ENCODE peak calls at places on chromosomes 1 and 21, in six cellular contexts. P, D, H, Q, B and T are unnamed samples.

GRCh38 chr1:219279017-219279770 is 105.5 kb downstream of the LYPLAL1 start:
- DNase-seq in Q (no peak), D (peak), B (peak), P (no peak), H (peak), T (no peak)

GRCh38 chr21:38434913-38435533 is 63.3 kb downstream of the ERG start:
- DNase-seq in P (no peak), B (no peak), H (peak), D (peak), Q (no peak), T (no peak)

GRCh38 chr1:97252076-97252475 is 530.5 kb downstream of the PTBP2 start:
- DNase-seq in D (peak), P (no peak), B (no peak), Q (no peak), H (no peak), T (no peak)

GRCh38 chr1:60970081-60970509 is 112.3 kb upstream of the NFIA start:
- DNase-seq in P (no peak), H (no peak), D (peak), Q (peak), B (no peak), T (peak)

GRCh38 chr1:233244183-233244582 is 51.3 kb downstream of the PCNX2 start:
- DNase-seq in D (peak), B (peak), Q (no peak), H (no peak), P (no peak), T (no peak)

GRCh38 chr1:85054664-85055063 is 6.4 kb upstream of the MCOLN3 start:
- DNase-seq in D (no peak), H (no peak), P (no peak), B (no peak), Q (no peak), T (no peak)

GRCh38 chr1:85656948-85657347 is 51.3 kb downstream of the ZNHIT6 start:
- DNase-seq in B (no peak), P (no peak), H (no peak), D (no peak), Q (no peak), T (no peak)

GRCh38 chr1:218521414-218522169 is 176.5 kb downstream of the TGFB2 start:
- DNase-seq in B (peak), P (peak), D (peak), H (no peak), Q (peak), T (no peak)

GRCh38 chr1:47638240-47638639 is 200.4 kb downstream of the FOXD2 start:
- DNase-seq in B (no peak), D (no peak), H (no peak), P (no peak), Q (no peak), T (no peak)

GRCh38 chr1:38915352-38915948 is 26.2 kb downstream of the RHBDL2 start:
- DNase-seq in Q (no peak), D (no peak), P (no peak), H (no peak), B (no peak), T (no peak)

GRCh38 chr1:187474266-187474665 is 645.5 kb downstream of the PLA2G4A start:
- DNase-seq in B (no peak), D (peak), Q (peak), P (no peak), H (peak), T (peak)

GRCh38 chr1:23251812-23252211 is 34.5 kb upstream of the HTR1D start:
- DNase-seq in P (no peak), D (peak), Q (no peak), B (no peak), H (no peak), T (no peak)

GRCh38 chr1:7299329-7299799 is 471.7 kb upstream of the VAMP3 start:
- DNase-seq in H (peak), P (no peak), B (peak), D (peak), Q (no peak), T (peak)

GRCh38 chr1:183783342-183783741 is 21.6 kb upstream of the RGL1 start:
- DNase-seq in Q (no peak), P (no peak), H (no peak), D (peak), B (no peak), T (no peak)

GRCh38 chr21:45830221-45830640 is 151.3 kb upstream of the COL6A1 start:
- DNase-seq in D (no peak), B (no peak), H (no peak), P (no peak), Q (peak), T (no peak)

GRCh38 chr1:245401881-245402598 is 247.3 kb downstream of the KIF26B start:
- DNase-seq in Q (no peak), H (no peak), P (no peak), B (no peak), D (no peak), T (no peak)

GRCh38 chr1:22889213-22889827 is 83.3 kb downstream of the LACTBL1 start:
- DNase-seq in P (peak), D (peak), B (peak), Q (peak), H (peak), T (no peak)

GRCh38 chr1:16120940-16121410 is 34.9 kb downstream of the EPHA2 start:
- DNase-seq in B (no peak), P (no peak), H (no peak), Q (peak), D (no peak), T (no peak)

GRCh38 chr1:41444796-41445195 is 39.7 kb downstream of the EDN2 start:
- DNase-seq in B (no peak), D (no peak), Q (no peak), P (no peak), H (no peak), T (no peak)

GRCh38 chr1:220695426-220695825 is 5.3 kb downstream of the C1orf115 start:
- DNase-seq in D (no peak), Q (no peak), B (no peak), H (no peak), P (no peak), T (no peak)

GRCh38 chr1:111503585-111504060 is at the start of the genes ADORA3 and TMIGD3:
- DNase-seq in B (no peak), H (no peak), P (peak), Q (no peak), D (no peak), T (no peak)

GRCh38 chr1:179955318-179955638 is 668 bp downstream of the CEP350 start:
- DNase-seq in B (no peak), D (peak), H (no peak), P (no peak), Q (no peak), T (no peak)

GRCh38 chr1:68623700-68624099 is 126.8 kb upstream of the DEPDC1 start:
- DNase-seq in P (no peak), B (no peak), Q (no peak), D (no peak), H (no peak), T (no peak)

GRCh38 chr1:228842094-228842775 is 107.0 kb downstream of the RHOU start:
- DNase-seq in B (peak), P (no peak), H (peak), D (peak), Q (no peak), T (peak)

GRCh38 chr1:55813619-55814018 is 598.5 kb upstream of the USP24 start:
- DNase-seq in Q (no peak), H (peak), P (no peak), B (no peak), D (peak), T (no peak)

GRCh38 chr1:41891403-41891896 is 27.3 kb downstream of the HIVEP3 start:
- DNase-seq in B (peak), H (peak), Q (peak), P (peak), D (peak), T (no peak)